ENCODE peak calls at places on chromosomes 5 and 9, in five cellular contexts. I is GM12878, Z is transverse colon, G is IMR-90, U is upper lobe of left lung. Q is an unnamed sample.

GRCh38 chr9:116693233-116693731 is 6.2 kb downstream of the TRIM32 start:
- DNase-seq in U (no peak), I (no peak), G (peak; percentile 54), Z (no peak), Q (no peak)

GRCh38 chr9:118962426-118962825 is 406.8 kb downstream of the BRINP1 start:
- DNase-seq in G (no peak), I (no peak), Z (no peak), U (no peak), Q (no peak)

GRCh38 chr5:159163027-159163699 is 46.2 kb downstream of the RNF145 start:
- DNase-seq in Z (no peak), G (peak; percentile 94), U (no peak), I (no peak), Q (peak; percentile 36)

GRCh38 chr5:132229236-132229635 is 1.6 kb upstream of the P4HA2 start:
- DNase-seq in I (no peak), G (no peak), U (no peak), Z (peak; percentile 4), Q (no peak)

GRCh38 chr9:18438300-18438925 is 35.5 kb upstream of the ADAMTSL1 start:
- DNase-seq in I (no peak), U (peak; percentile 77), Z (no peak), G (peak; percentile 44), Q (no peak)

GRCh38 chr9:37969130-37969529 is 65.2 kb upstream of the SLC25A51 start:
- DNase-seq in U (no peak), I (no peak), Z (peak; percentile 91), G (peak; percentile 62), Q (no peak)

GRCh38 chr5:64612349-64612961 is 77.8 kb upstream of the SHISAL2B start:
- DNase-seq in I (no peak), U (no peak), Z (no peak), G (peak; percentile 64), Q (no peak)

GRCh38 chr9:116051528-116051927 is 102.1 kb upstream of the PAPPA start:
- DNase-seq in Z (no peak), I (no peak), U (no peak), G (no peak), Q (no peak)

GRCh38 chr9:86098793-86099694 is at the start of gene GOLM1:
- DNase-seq in U (peak; percentile 93), Z (peak; percentile 61), G (peak; percentile 60), I (no peak), Q (peak; percentile 86)

GRCh38 chr5:17169507-17169906 is 47.9 kb upstream of the BASP1 start:
- DNase-seq in G (peak; percentile 92), I (no peak), U (no peak), Z (no peak), Q (no peak)

GRCh38 chr9:87878930-87879603 is 3.6 kb upstream of the SPATA31E1 start:
- DNase-seq in Z (no peak), G (peak; percentile 87), I (no peak), U (no peak), Q (peak; percentile 69)

GRCh38 chr9:35406183-35406959 is 83.5 kb upstream of the RUSC2 start:
- DNase-seq in Z (peak; percentile 27), U (peak; percentile 84), I (no peak), G (no peak), Q (no peak)

GRCh38 chr9:114641974-114642373 is 15.6 kb downstream of the TEX53 start:
- DNase-seq in I (no peak), G (no peak), Z (no peak), U (no peak), Q (no peak)

GRCh38 chr9:6845881-6846280 is 88.1 kb downstream of the KDM4C start:
- DNase-seq in U (no peak), Z (no peak), I (no peak), G (peak; percentile 27), Q (no peak)

GRCh38 chr5:135310328-135310989 is 88.6 kb downstream of the MACROH2A1 start:
- DNase-seq in G (peak; percentile 91), I (no peak), U (no peak), Z (no peak), Q (no peak)

GRCh38 chr9:99726758-99727157 is 94.9 kb upstream of the NR4A3 start:
- DNase-seq in Z (no peak), G (no peak), I (no peak), U (no peak), Q (no peak)

GRCh38 chr5:59485629-59486439 is 407.7 kb downstream of the PDE4D start:
- DNase-seq in I (no peak), U (no peak), Z (no peak), G (no peak), Q (no peak)

GRCh38 chr9:37037744-37038640 is 3.9 kb upstream of the PAX5 start:
- DNase-seq in Z (peak; percentile 27), G (no peak), U (peak; percentile 80), I (no peak), Q (no peak)

GRCh38 chr9:73118898-73119554 is 32.6 kb upstream of the ANXA1 start:
- DNase-seq in I (no peak), G (peak; percentile 77), Z (no peak), U (no peak), Q (peak; percentile 58)

GRCh38 chr5:137035480-137035878 is 463.6 kb downstream of the SPOCK1 start:
- DNase-seq in G (no peak), Z (no peak), I (no peak), U (no peak), Q (no peak)

GRCh38 chr5:111975133-111975532 is 218.1 kb upstream of the NREP start:
- DNase-seq in G (no peak), Z (no peak), U (no peak), I (no peak), Q (no peak)

GRCh38 chr5:141559481-141559880 is 59.3 kb downstream of the DIAPH1 start:
- DNase-seq in G (peak; percentile 73), U (no peak), Z (no peak), I (no peak), Q (no peak)

GRCh38 chr9:19894975-19895374 is 106.1 kb upstream of the SLC24A2 start:
- DNase-seq in G (peak; percentile 43), Z (no peak), U (no peak), I (no peak), Q (no peak)

GRCh38 chr5:58069846-58070245 is 390.0 kb downstream of the PLK2 start:
- DNase-seq in Z (peak; percentile 25), U (no peak), G (no peak), I (no peak), Q (no peak)

GRCh38 chr5:170745481-170746061 is 38.0 kb upstream of the GABRP start:
- DNase-seq in G (peak; percentile 12), Z (no peak), U (peak; percentile 51), I (no peak), Q (no peak)

GRCh38 chr5:111394580-111394979 is 117.8 kb downstream of the STARD4 start:
- DNase-seq in G (peak; percentile 91), I (no peak), U (no peak), Z (no peak), Q (no peak)

GRCh38 chr5:157955541-157956172 is 96.7 kb upstream of the CLINT1 start:
- DNase-seq in G (no peak), Z (no peak), I (no peak), U (no peak), Q (no peak)

GRCh38 chr9:94026816-94027215 is 57.4 kb upstream of the PTPDC1 start:
- DNase-seq in Z (no peak), U (no peak), I (no peak), G (no peak), Q (no peak)

GRCh38 chr5:144275329-144275728 is 104.7 kb downstream of the KCTD16 start:
- DNase-seq in Z (no peak), G (no peak), I (no peak), U (no peak), Q (no peak)

GRCh38 chr5:128304791-128305190 is 221.2 kb downstream of the SLC12A2 start:
- DNase-seq in I (no peak), Z (no peak), G (peak; percentile 46), U (no peak), Q (no peak)

GRCh38 chr5:135158982-135159381 is 125.0 kb upstream of the PITX1 start:
- DNase-seq in I (no peak), U (no peak), Z (no peak), G (no peak), Q (no peak)

GRCh38 chr5:109713453-109713852 is 23.7 kb downstream of the MAN2A1 start:
- DNase-seq in I (no peak), G (no peak), U (no peak), Z (no peak), Q (no peak)

GRCh38 chr5:10470669-10471068 is 29.0 kb downstream of the ROPN1L start:
- DNase-seq in I (no peak), G (no peak), U (no peak), Z (no peak), Q (no peak)

DNA sequence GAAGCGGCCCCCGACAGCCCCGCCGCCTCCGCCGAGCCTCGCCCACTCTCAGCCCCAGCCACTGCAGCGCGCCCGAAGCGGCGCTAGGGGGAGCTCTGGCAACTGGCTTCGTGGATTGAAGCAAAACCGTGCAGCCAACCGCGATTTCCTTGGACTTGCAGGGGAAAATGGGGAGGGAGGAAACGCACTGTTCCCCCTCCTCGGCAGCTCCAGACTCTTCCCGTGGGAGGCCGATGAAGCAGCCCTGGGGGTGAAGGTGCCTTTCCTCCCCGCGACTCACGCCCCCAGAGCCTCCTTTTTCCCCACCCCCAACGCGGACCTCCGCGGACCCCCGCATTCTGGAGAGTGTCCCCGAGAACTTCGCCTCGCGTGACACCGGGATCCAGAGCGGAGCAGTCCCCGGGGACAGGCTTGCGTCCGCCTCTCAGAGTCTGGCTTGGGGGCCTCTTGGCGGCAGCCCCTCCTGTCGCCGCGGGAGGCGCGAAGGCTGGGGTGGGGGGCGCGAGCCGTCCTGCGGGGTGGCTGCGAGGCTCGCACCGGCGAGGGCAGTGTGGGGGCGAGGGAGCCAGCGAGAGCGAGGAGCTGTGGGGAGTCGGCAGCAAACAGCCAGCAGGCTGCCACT is 3.8 kb downstream of the IER5L start:
- DNase-seq in I (no peak), G (peak; percentile 93), Z (peak; percentile 93), U (peak; percentile 96), Q (peak; percentile 70)
- TF ChIP-seq POLR2A in I (no peak), G (peak; percentile 73), Z (peak; percentile 13), U (no peak), Q (peak; percentile 24)

GRCh38 chr9:111613436-111614040 is 14.1 kb upstream of the PTGR1 start:
- DNase-seq in Z (peak; percentile 35), U (no peak), I (no peak), G (no peak), Q (no peak)
- TF ChIP-seq POLR2A in Z (no peak), U (no peak), I (no peak), G (no peak), Q (no peak)

GRCh38 chr9:134221273-134222017 is 57.1 kb upstream of the RNU6ATAC start:
- DNase-seq in I (no peak), G (no peak), U (no peak), Z (no peak), Q (no peak)
- TF ChIP-seq POLR2A in I (no peak), G (no peak), U (no peak), Z (no peak), Q (no peak)

GRCh38 chr9:121745396-121745695 is 93.9 kb downstream of the DAB2IP start:
- DNase-seq in G (no peak), Z (no peak), U (no peak), I (no peak), Q (no peak)
- TF ChIP-seq POLR2A in G (no peak), Z (no peak), U (no peak), I (no peak), Q (no peak)

GRCh38 chr9:76192013-76192412 is 202.2 kb downstream of the RFK start:
- DNase-seq in U (no peak), G (no peak), Z (no peak), I (no peak), Q (no peak)
- TF ChIP-seq POLR2A in U (no peak), G (no peak), Z (no peak), I (no peak), Q (no peak)